ENCODE peak calls at places on chromosomes 12 and 14, in ten cellular contexts. X is GM12878, F is sigmoid colon, I is suprapubic skin, G is ovary, B is K562, O is H1, N is tibial nerve, Q is SK-N-SH, Y is HepG2. V is an unnamed sample.

GRCh38 chr12:49093746-49094103 is 876 bp downstream of the DHH start:
- DNase-seq in X (no peak), N (no peak), G (no peak), O (peak; percentile 61), F (no peak), B (peak; percentile 32), Q (peak; percentile 58), I (no peak), Y (no peak), V (no peak)

GRCh38 chr12:53965251-53966069 is 7.5 kb upstream of the HOXC11 start:
- DNase-seq in N (peak; percentile 52), O (peak; percentile 84), Q (no peak), G (no peak), Y (no peak), F (no peak), B (no peak), I (no peak), X (no peak), V (no peak)

GRCh38 chr12:65570451-65571130 is 253.7 kb upstream of the HMGA2 start:
- DNase-seq in X (no peak), G (no peak), B (no peak), Y (no peak), O (no peak), I (no peak), Q (no peak), F (no peak), N (no peak), V (no peak)

GRCh38 chr12:100741084-100741711 is 53.4 kb upstream of the ANO4 start:
- DNase-seq in F (no peak), B (peak; percentile 33), Q (peak; percentile 37), Y (peak; percentile 10), N (peak; percentile 13), O (no peak), X (no peak), G (no peak), I (no peak), V (no peak)

GRCh38 chr12:52628841-52629240 is 10.5 kb upstream of the KRT73 start:
- DNase-seq in X (no peak), I (peak; percentile 49), F (no peak), Y (no peak), Q (no peak), G (no peak), N (no peak), B (no peak), O (peak; percentile 17), V (no peak)

GRCh38 chr14:99756796-99757195 is 36.4 kb upstream of the EML1 start:
- DNase-seq in F (peak; percentile 67), I (no peak), Q (no peak), X (no peak), B (no peak), Y (no peak), N (no peak), O (no peak), G (no peak), V (no peak)

GRCh38 chr14:104724981-104725771 is 1.1 kb downstream of the ADSS1 start:
- DNase-seq in G (peak; percentile 53), Q (peak; percentile 84), O (peak; percentile 70), X (no peak), F (no peak), N (no peak), Y (peak; percentile 43), B (peak; percentile 30), I (no peak), V (peak; percentile 37)

GRCh38 chr14:77097006-77097688 is 911 bp upstream of the CIPC start:
- DNase-seq in B (no peak), Q (no peak), N (peak; percentile 54), Y (peak; percentile 17), I (no peak), X (no peak), F (no peak), G (no peak), O (no peak), V (no peak)

GRCh38 chr12:65739606-65740005 is 84.7 kb upstream of the HMGA2 start:
- DNase-seq in Y (no peak), Q (no peak), F (no peak), B (no peak), O (no peak), G (no peak), I (no peak), X (no peak), N (no peak), V (no peak)

GRCh38 chr12:8011331-8011730 is 21.2 kb upstream of the FOXJ2 start:
- DNase-seq in G (no peak), Q (no peak), I (no peak), X (no peak), N (no peak), Y (no peak), F (no peak), B (no peak), O (no peak), V (no peak)

GRCh38 chr14:36315159-36315853 is 5.1 kb downstream of the MBIP start:
- DNase-seq in I (no peak), N (no peak), F (no peak), X (peak; percentile 7), Y (no peak), G (no peak), Q (no peak), O (no peak), B (no peak), V (no peak)

GRCh38 chr14:54257424-54257823 is 139.4 kb upstream of the CDKN3 start:
- DNase-seq in X (no peak), O (no peak), Q (no peak), G (no peak), Y (no peak), N (no peak), F (no peak), B (no peak), I (no peak), V (no peak)

GRCh38 chr14:54256156-54256555 is 140.7 kb upstream of the CDKN3 start:
- DNase-seq in Q (no peak), Y (no peak), B (no peak), X (no peak), N (no peak), G (no peak), O (no peak), I (no peak), F (no peak), V (no peak)

GRCh38 chr14:54258382-54258781 is 138.4 kb upstream of the CDKN3 start:
- DNase-seq in Q (no peak), O (no peak), N (no peak), B (no peak), G (no peak), Y (peak; percentile 46), F (no peak), I (no peak), X (no peak), V (no peak)

GRCh38 chr14:54259821-54260220 is 137.0 kb upstream of the CDKN3 start:
- DNase-seq in O (no peak), B (no peak), G (no peak), Q (no peak), X (no peak), Y (no peak), F (no peak), I (no peak), N (no peak), V (no peak)

GRCh38 chr14:54261283-54261682 is 135.5 kb upstream of the CDKN3 start:
- DNase-seq in X (no peak), G (no peak), F (no peak), N (no peak), I (no peak), B (no peak), Y (no peak), Q (no peak), O (peak; percentile 53), V (no peak)
- TF ChIP-seq EP300 in X (no peak), G (no peak), F (no peak), N (no peak), I (no peak), B (no peak), Y (no peak), Q (no peak), O (no peak), V (no peak)

GRCh38 chr12:2634481-2634880 is 160.3 kb upstream of the FKBP4 start:
- DNase-seq in N (no peak), G (no peak), Q (no peak), I (no peak), O (no peak), F (no peak), Y (no peak), B (no peak), X (no peak), V (no peak)

GRCh38 chr12:2633825-2634200 is 161.0 kb upstream of the FKBP4 start:
- DNase-seq in F (peak; percentile 25), Q (no peak), I (no peak), G (no peak), N (no peak), O (no peak), Y (no peak), B (no peak), X (no peak), V (peak; percentile 57)

GRCh38 chr12:2636741-2637140 is 158.0 kb upstream of the FKBP4 start:
- DNase-seq in Q (no peak), B (no peak), I (no peak), O (no peak), Y (no peak), G (no peak), X (no peak), F (peak; percentile 33), N (no peak), V (no peak)

GRCh38 chr12:2631613-2632350 is 163.0 kb upstream of the FKBP4 start:
- DNase-seq in I (peak; percentile 75), O (no peak), Y (no peak), Q (no peak), F (no peak), N (no peak), G (no peak), B (no peak), X (no peak), V (no peak)

GRCh38 chr12:2633176-2633824 is 161.5 kb upstream of the FKBP4 start:
- DNase-seq in G (no peak), X (no peak), Y (no peak), Q (no peak), O (no peak), N (no peak), B (no peak), I (peak; percentile 62), F (peak; percentile 46), V (no peak)
- H3K27me3 ChIP-seq in G (no peaks in the 10 kb centered on the region), X (no peaks in the 10 kb centered on the region), Y (peaks cover 84% of the 10 kb centered on the region), Q (no peaks in the 10 kb centered on the region), O (no peaks in the 10 kb centered on the region), N (no peaks in the 10 kb centered on the region), B (no peaks in the 10 kb centered on the region), I (peaks cover 3% of the 10 kb centered on the region), F (no peaks in the 10 kb centered on the region), V (no peaks in the 10 kb centered on the region)

GRCh38 chr12:111067498-111067897 is 147.1 kb upstream of the MYL2 start:
- DNase-seq in Y (no peak), Q (no peak), B (no peak), X (no peak), F (no peak), N (no peak), I (no peak), O (no peak), G (no peak), V (no peak)
- TF ChIP-seq EP300 in Y (no peak), Q (no peak), B (no peak), X (no peak), F (no peak), N (no peak), I (no peak), O (no peak), G (no peak), V (no peak)

DNA sequence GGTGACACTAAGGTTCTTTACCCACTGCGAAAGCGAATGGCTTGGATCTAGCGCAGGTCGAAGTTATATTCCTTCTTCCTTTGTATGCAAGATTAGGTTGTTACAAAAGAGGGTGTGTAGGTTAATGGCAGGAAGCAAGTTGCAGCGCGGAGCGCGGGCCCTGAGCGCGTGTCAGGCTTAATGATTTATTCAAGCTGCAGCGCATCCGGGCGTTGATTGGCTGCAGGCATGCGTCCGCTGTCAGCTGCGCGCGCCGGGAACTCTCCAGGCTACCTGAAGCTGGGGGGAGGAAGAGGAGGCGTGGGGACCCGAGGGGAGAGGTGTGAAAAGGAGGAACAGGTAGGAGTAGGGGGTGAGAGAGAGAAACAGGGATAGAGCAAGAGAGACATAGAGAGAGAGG is 7.4 kb downstream of the ASCL1 start:
- DNase-seq in Q (peak; percentile 65), F (no peak), X (no peak), O (peak; percentile 69), B (no peak), N (no peak), G (no peak), I (no peak), Y (no peak), V (peak; percentile 54)
- H3K27me3 ChIP-seq in Q (no peaks in the 10 kb centered on the region), F (peaks cover 37% of the 10 kb centered on the region), X (peaks cover 22% of the 10 kb centered on the region), O (peaks cover 82% of the 10 kb centered on the region), B (peaks cover 2% of the 10 kb centered on the region), N (peaks cover 55% of the 10 kb centered on the region), G (no peaks in the 10 kb centered on the region), I (peaks cover 78% of the 10 kb centered on the region), Y (peaks cover 68% of the 10 kb centered on the region), V (peaks cover 97% of the 10 kb centered on the region)